ENCODE peak calls at places on chromosome 11, in seven cellular contexts. E is lower leg skin, Z is AG09309, V is body of pancreas, X is bronchial epithelial cell, O is left ventricle myocardium inferior, G is AG04449. J is an unnamed sample.

GRCh38 chr11:108037636-108038035 is 28.9 kb downstream of the CUL5 start:
- DNase-seq in E (no peak), Z (no peak), V (no peak), X (no peak), O (no peak), G (no peak), J (no peak)

GRCh38 chr11:124759268-124760204 is 2.6 kb downstream of the ESAM start:
- DNase-seq in E (peak; percentile 87), Z (no peak), V (no peak), X (no peak), O (peak; percentile 78), G (no peak), J (no peak)

GRCh38 chr11:19553683-19554333 is 158.8 kb upstream of the NAV2 start:
- DNase-seq in E (peak; percentile 95), Z (peak; percentile 13), V (peak; percentile 85), X (peak; percentile 45), O (peak; percentile 76), G (no peak), J (no peak)

GRCh38 chr11:70233511-70233919 is 30.4 kb downstream of the FADD start:
- DNase-seq in E (no peak), Z (peak; percentile 45), V (no peak), X (peak; percentile 100), O (no peak), G (peak; percentile 29), J (peak; percentile 72)

GRCh38 chr11:18455686-18456372 is at the start of gene LDHAL6A:
- DNase-seq in E (no peak), Z (no peak), V (no peak), X (no peak), O (no peak), G (no peak), J (no peak)

GRCh38 chr11:11740081-11740702 is 101.6 kb upstream of the USP47 start:
- DNase-seq in E (no peak), Z (no peak), V (no peak), X (no peak), O (no peak), G (no peak), J (no peak)

GRCh38 chr11:133681901-133682300 is 149.6 kb upstream of the OPCML start:
- DNase-seq in E (peak; percentile 31), Z (no peak), V (no peak), X (no peak), O (no peak), G (no peak), J (no peak)

GRCh38 chr11:101428918-101429317 is 154.9 kb downstream of the TRPC6 start:
- DNase-seq in E (no peak), Z (no peak), V (no peak), X (peak; percentile 52), O (no peak), G (no peak), J (no peak)

GRCh38 chr11:1778141-1778911 is 14.6 kb upstream of the CTSD start:
- DNase-seq in E (peak; percentile 82), Z (no peak), V (no peak), X (no peak), O (no peak), G (no peak), J (no peak)

GRCh38 chr11:86802601-86803051 is 2.3 kb downstream of the PRSS23 start:
- DNase-seq in E (no peak), Z (no peak), V (peak; percentile 29), X (peak; percentile 82), O (no peak), G (no peak), J (no peak)

GRCh38 chr11:1360181-1360834 is 29.4 kb upstream of the BRSK2 start:
- DNase-seq in E (no peak), Z (no peak), V (no peak), X (no peak), O (no peak), G (no peak), J (no peak)

GRCh38 chr11:4191031-4191571 is 96.5 kb downstream of the RRM1 start:
- DNase-seq in E (no peak), Z (no peak), V (no peak), X (no peak), O (peak; percentile 75), G (no peak), J (no peak)

GRCh38 chr11:13261600-13262061 is 16.0 kb upstream of the BMAL1 start:
- DNase-seq in E (no peak), Z (peak; percentile 66), V (no peak), X (peak; percentile 94), O (no peak), G (peak; percentile 55), J (peak; percentile 43)

GRCh38 chr11:121544956-121545355 is 92.2 kb upstream of the SORL1-AS1 start:
- DNase-seq in E (no peak), Z (no peak), V (no peak), X (no peak), O (no peak), G (no peak), J (no peak)

GRCh38 chr11:60589611-60590010 is 74.4 kb downstream of the MS4A13 start:
- DNase-seq in E (no peak), Z (no peak), V (no peak), X (no peak), O (no peak), G (no peak), J (no peak)

GRCh38 chr11:66541892-66542291 is 4.0 kb downstream of the ZDHHC24 start:
- DNase-seq in E (no peak), Z (no peak), V (no peak), X (no peak), O (no peak), G (no peak), J (no peak)
- H3K4me3 ChIP-seq in E (no peak overlapping the region), Z (no peak overlapping the region), V (no peak overlapping the region), X (no peak overlapping the region), O (no peak overlapping the region), G (no peak overlapping the region), J (no peak overlapping the region)

DNA sequence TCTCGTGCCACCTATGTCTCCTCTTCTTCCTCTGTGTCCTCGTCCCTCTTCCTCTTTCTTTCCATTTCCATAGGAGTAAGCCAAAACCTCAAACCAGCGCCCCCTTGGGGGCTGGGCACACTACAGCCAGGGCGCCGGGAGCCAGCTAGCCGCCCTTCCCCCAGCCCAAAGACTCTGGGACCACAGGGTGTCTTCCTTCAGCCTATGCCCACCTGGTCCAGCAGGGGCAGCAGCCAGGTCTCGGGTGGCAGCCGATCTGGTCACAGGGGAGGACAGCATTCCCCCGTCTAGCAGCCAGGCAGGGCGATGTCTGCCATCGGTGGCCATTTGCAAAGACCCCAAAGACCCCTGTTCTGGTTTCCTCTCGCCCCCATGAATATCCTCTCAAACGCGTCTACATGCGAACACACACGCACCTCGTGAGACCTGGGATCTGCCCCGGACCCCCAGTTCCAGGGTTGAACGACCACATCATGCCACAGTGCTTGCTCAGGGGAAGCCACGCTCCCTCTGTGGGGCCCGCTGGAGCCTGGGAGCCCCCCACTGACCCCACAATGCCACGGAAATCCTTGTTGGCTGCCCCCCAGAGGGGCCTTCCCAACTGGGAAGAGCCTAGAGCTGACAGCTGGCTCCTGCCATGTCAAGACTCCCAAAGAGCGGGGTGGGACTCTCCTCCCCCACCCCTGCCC is 546.0 kb upstream of the CCDC179 start:
- DNase-seq in E (no peak), Z (no peak), V (no peak), X (no peak), O (peak; percentile 8), G (no peak), J (no peak)
- TF ChIP-seq CTCF in E (no peak), Z (no peak), V (no peak), X (no peak), O (no peak), G (no peak), J (no peak)

GRCh38 chr11:115275045-115275444 is 229.2 kb downstream of the CADM1 start:
- DNase-seq in E (no peak), Z (no peak), V (no peak), X (no peak), O (no peak), G (no peak), J (no peak)

GRCh38 chr11:115276799-115277198 is 227.4 kb downstream of the CADM1 start:
- DNase-seq in E (no peak), Z (no peak), V (no peak), X (no peak), O (no peak), G (no peak), J (no peak)

GRCh38 chr11:115284766-115285165 is 219.4 kb downstream of the CADM1 start:
- DNase-seq in E (no peak), Z (no peak), V (no peak), X (peak; percentile 17), O (no peak), G (no peak), J (peak; percentile 20)

GRCh38 chr11:115276182-115276581 is 228.0 kb downstream of the CADM1 start:
- DNase-seq in E (no peak), Z (no peak), V (no peak), X (no peak), O (no peak), G (no peak), J (no peak)

GRCh38 chr11:115279831-115280761 is 224.1 kb downstream of the CADM1 start:
- DNase-seq in E (no peak), Z (no peak), V (no peak), X (no peak), O (no peak), G (peak; percentile 45), J (no peak)
- H3K4me3 ChIP-seq in E (no peak overlapping the region), Z (no peak overlapping the region), V (no peak overlapping the region), X (no peak overlapping the region), O (no peak overlapping the region), G (no peak overlapping the region), J (no peak overlapping the region)

GRCh38 chr11:76376746-76377558 is 4.0 kb downstream of the THAP12 start:
- DNase-seq in E (no peak), Z (no peak), V (no peak), X (no peak), O (no peak), G (no peak), J (no peak)

GRCh38 chr11:76380977-76381719 is at the start of the genes GVQW3 and THAP12:
- DNase-seq in E (peak; percentile 99), Z (peak; percentile 84), V (peak; percentile 98), X (peak; percentile 89), O (peak; percentile 97), G (peak; percentile 79), J (peak; percentile 89)

GRCh38 chr11:76379811-76380160 is 1.1 kb downstream of the THAP12 start:
- DNase-seq in E (no peak), Z (no peak), V (no peak), X (no peak), O (no peak), G (no peak), J (no peak)

GRCh38 chr11:76382209-76382608 is 1.1 kb downstream of the GVQW3 start:
- DNase-seq in E (no peak), Z (no peak), V (no peak), X (no peak), O (no peak), G (no peak), J (no peak)

DNA sequence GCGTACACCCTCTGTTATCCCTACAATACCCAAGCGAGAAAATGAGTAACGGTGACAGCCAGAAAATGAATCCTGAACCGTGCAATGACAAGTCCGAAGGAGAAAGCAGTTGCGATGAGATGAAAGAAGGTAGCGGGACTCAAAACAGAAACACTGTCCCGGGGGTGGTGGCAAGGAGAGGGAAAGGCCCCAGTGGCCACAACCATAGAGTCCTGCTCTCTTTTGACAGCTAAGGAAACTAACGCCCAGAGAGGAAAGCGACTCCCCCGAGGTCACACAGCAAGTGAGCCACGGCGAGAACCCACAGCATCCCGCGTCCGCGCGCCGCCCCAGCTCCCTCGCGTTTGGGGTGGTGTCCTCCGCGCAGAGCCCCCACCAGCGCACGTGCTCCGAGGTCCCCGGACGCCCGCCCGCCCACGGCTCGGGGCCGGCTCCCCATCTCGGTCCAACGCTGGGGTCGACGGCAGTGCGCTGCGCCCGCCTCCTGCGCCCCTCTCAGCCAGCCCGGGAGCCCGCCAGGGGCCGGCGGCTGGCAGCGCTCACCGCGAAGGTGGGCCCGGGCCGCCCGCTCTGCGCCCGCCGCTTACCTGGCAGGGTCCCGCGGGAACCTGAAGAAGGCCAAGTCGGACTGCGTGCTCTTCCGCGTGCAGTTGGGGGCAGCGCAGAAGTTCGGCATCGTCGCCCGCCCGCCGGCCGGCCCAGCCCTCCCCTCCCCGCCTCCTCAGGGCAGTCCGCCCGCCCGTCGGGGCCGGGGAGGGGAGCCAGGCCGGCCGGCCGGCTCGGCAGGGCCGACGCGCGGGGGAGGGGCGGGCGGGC is 563 bp downstream of the THAP12 start:
- DNase-seq in E (no peak), Z (no peak), V (peak; percentile 36), X (peak; percentile 23), O (no peak), G (no peak), J (no peak)
- TF ChIP-seq CTCF in E (no peak), Z (no peak), V (no peak), X (no peak), O (no peak), G (no peak), J (no peak)

J was measured in retinal pigment epithelial cell.